ENCODE peak calls at places on chromosome 5, in ten cellular contexts. One of them, this sample, is unnamed.

GRCh38 chr5:43017438-43017820 is 22.7 kb downstream of the ANXA2R start:
- DNase-seq in stimulated activated CD8-positive, alpha-beta memory T cell treated with anti-CD3 and anti-CD28 coated beads, Interleukin-4, amount 100 ng/mL, for 1 hour: peak
- DNase-seq in fibroblast of lung: peak
- DNase-seq in stimulated activated CD4-positive, alpha-beta T cell treated with anti-CD3 and anti-CD28 coated beads, Interleukin-15, amount 100 ng/mL, for 24 hours: peak
- DNase-seq in naive thymus-derived CD8-positive, alpha-beta T cell: no peak
- DNase-seq in HuH-7.5: no peak
- DNase-seq in lung microvascular endothelial cell: peak
- DNase-seq in immature natural killer cell: no peak
- DNase-seq in IMR-90: peak
- DNase-seq in activated T-cell treated with anti-CD3 and anti-CD28 coated beads, Interleukin-2, amount 50 U/mL, for 24 hours: peak
- DNase-seq in this sample: no peak

GRCh38 chr5:150960791-150961396 is 56.1 kb upstream of the ZNF300 start:
- DNase-seq in stimulated activated CD8-positive, alpha-beta memory T cell treated with anti-CD3 and anti-CD28 coated beads, Interleukin-4, amount 100 ng/mL, for 1 hour: no peak
- DNase-seq in fibroblast of lung: no peak
- DNase-seq in stimulated activated CD4-positive, alpha-beta T cell treated with anti-CD3 and anti-CD28 coated beads, Interleukin-15, amount 100 ng/mL, for 24 hours: no peak
- DNase-seq in naive thymus-derived CD8-positive, alpha-beta T cell: no peak
- DNase-seq in HuH-7.5: no peak
- DNase-seq in lung microvascular endothelial cell: no peak
- DNase-seq in immature natural killer cell: no peak
- DNase-seq in IMR-90: no peak
- DNase-seq in activated T-cell treated with anti-CD3 and anti-CD28 coated beads, Interleukin-2, amount 50 U/mL, for 24 hours: no peak
- DNase-seq in this sample: no peak

GRCh38 chr5:158590936-158591863 is 508.5 kb downstream of the EBF1 start:
- DNase-seq in stimulated activated CD8-positive, alpha-beta memory T cell treated with anti-CD3 and anti-CD28 coated beads, Interleukin-4, amount 100 ng/mL, for 1 hour: no peak
- DNase-seq in fibroblast of lung: peak
- DNase-seq in stimulated activated CD4-positive, alpha-beta T cell treated with anti-CD3 and anti-CD28 coated beads, Interleukin-15, amount 100 ng/mL, for 24 hours: no peak
- DNase-seq in naive thymus-derived CD8-positive, alpha-beta T cell: no peak
- DNase-seq in HuH-7.5: no peak
- DNase-seq in lung microvascular endothelial cell: no peak
- DNase-seq in immature natural killer cell: no peak
- DNase-seq in IMR-90: no peak
- DNase-seq in activated T-cell treated with anti-CD3 and anti-CD28 coated beads, Interleukin-2, amount 50 U/mL, for 24 hours: no peak
- DNase-seq in this sample: no peak

GRCh38 chr5:75736273-75736672 is 19.0 kb upstream of the POC5 start:
- DNase-seq in stimulated activated CD8-positive, alpha-beta memory T cell treated with anti-CD3 and anti-CD28 coated beads, Interleukin-4, amount 100 ng/mL, for 1 hour: no peak
- DNase-seq in fibroblast of lung: no peak
- DNase-seq in stimulated activated CD4-positive, alpha-beta T cell treated with anti-CD3 and anti-CD28 coated beads, Interleukin-15, amount 100 ng/mL, for 24 hours: no peak
- DNase-seq in naive thymus-derived CD8-positive, alpha-beta T cell: no peak
- DNase-seq in HuH-7.5: no peak
- DNase-seq in lung microvascular endothelial cell: no peak
- DNase-seq in immature natural killer cell: no peak
- DNase-seq in IMR-90: no peak
- DNase-seq in activated T-cell treated with anti-CD3 and anti-CD28 coated beads, Interleukin-2, amount 50 U/mL, for 24 hours: no peak
- DNase-seq in this sample: no peak

GRCh38 chr5:180598316-180598701 is 7.0 kb upstream of the SCGB3A1 start:
- DNase-seq in stimulated activated CD8-positive, alpha-beta memory T cell treated with anti-CD3 and anti-CD28 coated beads, Interleukin-4, amount 100 ng/mL, for 1 hour: no peak
- DNase-seq in fibroblast of lung: no peak
- DNase-seq in stimulated activated CD4-positive, alpha-beta T cell treated with anti-CD3 and anti-CD28 coated beads, Interleukin-15, amount 100 ng/mL, for 24 hours: no peak
- DNase-seq in naive thymus-derived CD8-positive, alpha-beta T cell: no peak
- DNase-seq in HuH-7.5: no peak
- DNase-seq in lung microvascular endothelial cell: no peak
- DNase-seq in immature natural killer cell: no peak
- DNase-seq in IMR-90: no peak
- DNase-seq in activated T-cell treated with anti-CD3 and anti-CD28 coated beads, Interleukin-2, amount 50 U/mL, for 24 hours: peak
- DNase-seq in this sample: peak

GRCh38 chr5:129906177-129906887 is 2.1 kb downstream of the CHSY3 start:
- DNase-seq in stimulated activated CD8-positive, alpha-beta memory T cell treated with anti-CD3 and anti-CD28 coated beads, Interleukin-4, amount 100 ng/mL, for 1 hour: no peak
- DNase-seq in fibroblast of lung: peak
- DNase-seq in stimulated activated CD4-positive, alpha-beta T cell treated with anti-CD3 and anti-CD28 coated beads, Interleukin-15, amount 100 ng/mL, for 24 hours: no peak
- DNase-seq in naive thymus-derived CD8-positive, alpha-beta T cell: no peak
- DNase-seq in HuH-7.5: peak
- DNase-seq in lung microvascular endothelial cell: peak
- DNase-seq in immature natural killer cell: no peak
- DNase-seq in IMR-90: no peak
- DNase-seq in activated T-cell treated with anti-CD3 and anti-CD28 coated beads, Interleukin-2, amount 50 U/mL, for 24 hours: no peak
- DNase-seq in this sample: no peak

GRCh38 chr5:122195784-122196394 is 66.5 kb downstream of the ZNF474 start:
- DNase-seq in stimulated activated CD8-positive, alpha-beta memory T cell treated with anti-CD3 and anti-CD28 coated beads, Interleukin-4, amount 100 ng/mL, for 1 hour: no peak
- DNase-seq in fibroblast of lung: peak
- DNase-seq in stimulated activated CD4-positive, alpha-beta T cell treated with anti-CD3 and anti-CD28 coated beads, Interleukin-15, amount 100 ng/mL, for 24 hours: no peak
- DNase-seq in naive thymus-derived CD8-positive, alpha-beta T cell: no peak
- DNase-seq in HuH-7.5: peak
- DNase-seq in lung microvascular endothelial cell: peak
- DNase-seq in immature natural killer cell: no peak
- DNase-seq in IMR-90: peak
- DNase-seq in activated T-cell treated with anti-CD3 and anti-CD28 coated beads, Interleukin-2, amount 50 U/mL, for 24 hours: no peak
- DNase-seq in this sample: no peak

GRCh38 chr5:176714067-176714466 is 66.8 kb downstream of the TSPAN17 start:
- DNase-seq in stimulated activated CD8-positive, alpha-beta memory T cell treated with anti-CD3 and anti-CD28 coated beads, Interleukin-4, amount 100 ng/mL, for 1 hour: no peak
- DNase-seq in fibroblast of lung: no peak
- DNase-seq in stimulated activated CD4-positive, alpha-beta T cell treated with anti-CD3 and anti-CD28 coated beads, Interleukin-15, amount 100 ng/mL, for 24 hours: peak
- DNase-seq in naive thymus-derived CD8-positive, alpha-beta T cell: no peak
- DNase-seq in HuH-7.5: no peak
- DNase-seq in lung microvascular endothelial cell: no peak
- DNase-seq in immature natural killer cell: no peak
- DNase-seq in IMR-90: no peak
- DNase-seq in activated T-cell treated with anti-CD3 and anti-CD28 coated beads, Interleukin-2, amount 50 U/mL, for 24 hours: no peak
- DNase-seq in this sample: no peak

GRCh38 chr5:151708126-151708525 is 21.4 kb upstream of the SPARC start:
- DNase-seq in stimulated activated CD8-positive, alpha-beta memory T cell treated with anti-CD3 and anti-CD28 coated beads, Interleukin-4, amount 100 ng/mL, for 1 hour: no peak
- DNase-seq in fibroblast of lung: no peak
- DNase-seq in stimulated activated CD4-positive, alpha-beta T cell treated with anti-CD3 and anti-CD28 coated beads, Interleukin-15, amount 100 ng/mL, for 24 hours: no peak
- DNase-seq in naive thymus-derived CD8-positive, alpha-beta T cell: no peak
- DNase-seq in HuH-7.5: no peak
- DNase-seq in lung microvascular endothelial cell: peak
- DNase-seq in immature natural killer cell: no peak
- DNase-seq in IMR-90: no peak
- DNase-seq in activated T-cell treated with anti-CD3 and anti-CD28 coated beads, Interleukin-2, amount 50 U/mL, for 24 hours: no peak
- DNase-seq in this sample: no peak

GRCh38 chr5:131974956-131975726 is 29.7 kb upstream of the MEIKIN start:
- DNase-seq in stimulated activated CD8-positive, alpha-beta memory T cell treated with anti-CD3 and anti-CD28 coated beads, Interleukin-4, amount 100 ng/mL, for 1 hour: no peak
- DNase-seq in fibroblast of lung: no peak
- DNase-seq in stimulated activated CD4-positive, alpha-beta T cell treated with anti-CD3 and anti-CD28 coated beads, Interleukin-15, amount 100 ng/mL, for 24 hours: no peak
- DNase-seq in naive thymus-derived CD8-positive, alpha-beta T cell: peak
- DNase-seq in HuH-7.5: no peak
- DNase-seq in lung microvascular endothelial cell: no peak
- DNase-seq in immature natural killer cell: peak
- DNase-seq in IMR-90: no peak
- DNase-seq in activated T-cell treated with anti-CD3 and anti-CD28 coated beads, Interleukin-2, amount 50 U/mL, for 24 hours: no peak
- DNase-seq in this sample: peak

GRCh38 chr5:180304016-180304292 is 12.1 kb upstream of the MAPK9 start:
- DNase-seq in stimulated activated CD8-positive, alpha-beta memory T cell treated with anti-CD3 and anti-CD28 coated beads, Interleukin-4, amount 100 ng/mL, for 1 hour: no peak
- DNase-seq in fibroblast of lung: no peak
- DNase-seq in stimulated activated CD4-positive, alpha-beta T cell treated with anti-CD3 and anti-CD28 coated beads, Interleukin-15, amount 100 ng/mL, for 24 hours: no peak
- DNase-seq in naive thymus-derived CD8-positive, alpha-beta T cell: no peak
- DNase-seq in HuH-7.5: no peak
- DNase-seq in lung microvascular endothelial cell: no peak
- DNase-seq in immature natural killer cell: no peak
- DNase-seq in IMR-90: no peak
- DNase-seq in activated T-cell treated with anti-CD3 and anti-CD28 coated beads, Interleukin-2, amount 50 U/mL, for 24 hours: no peak
- DNase-seq in this sample: no peak

GRCh38 chr5:138459311-138459710 is 6.0 kb upstream of the EGR1 start:
- DNase-seq in stimulated activated CD8-positive, alpha-beta memory T cell treated with anti-CD3 and anti-CD28 coated beads, Interleukin-4, amount 100 ng/mL, for 1 hour: peak
- DNase-seq in fibroblast of lung: no peak
- DNase-seq in stimulated activated CD4-positive, alpha-beta T cell treated with anti-CD3 and anti-CD28 coated beads, Interleukin-15, amount 100 ng/mL, for 24 hours: peak
- DNase-seq in naive thymus-derived CD8-positive, alpha-beta T cell: peak
- DNase-seq in HuH-7.5: no peak
- DNase-seq in lung microvascular endothelial cell: peak
- DNase-seq in immature natural killer cell: peak
- DNase-seq in IMR-90: no peak
- DNase-seq in activated T-cell treated with anti-CD3 and anti-CD28 coated beads, Interleukin-2, amount 50 U/mL, for 24 hours: peak
- DNase-seq in this sample: peak

GRCh38 chr5:14900661-14901461 is 29.3 kb upstream of the ANKH start:
- DNase-seq in stimulated activated CD8-positive, alpha-beta memory T cell treated with anti-CD3 and anti-CD28 coated beads, Interleukin-4, amount 100 ng/mL, for 1 hour: no peak
- DNase-seq in fibroblast of lung: peak
- DNase-seq in stimulated activated CD4-positive, alpha-beta T cell treated with anti-CD3 and anti-CD28 coated beads, Interleukin-15, amount 100 ng/mL, for 24 hours: no peak
- DNase-seq in naive thymus-derived CD8-positive, alpha-beta T cell: no peak
- DNase-seq in HuH-7.5: peak
- DNase-seq in lung microvascular endothelial cell: peak
- DNase-seq in immature natural killer cell: no peak
- DNase-seq in IMR-90: peak
- DNase-seq in activated T-cell treated with anti-CD3 and anti-CD28 coated beads, Interleukin-2, amount 50 U/mL, for 24 hours: no peak
- DNase-seq in this sample: no peak

GRCh38 chr5:36944607-36945225 is 68.1 kb downstream of the NIPBL start:
- DNase-seq in stimulated activated CD8-positive, alpha-beta memory T cell treated with anti-CD3 and anti-CD28 coated beads, Interleukin-4, amount 100 ng/mL, for 1 hour: no peak
- DNase-seq in fibroblast of lung: peak
- DNase-seq in stimulated activated CD4-positive, alpha-beta T cell treated with anti-CD3 and anti-CD28 coated beads, Interleukin-15, amount 100 ng/mL, for 24 hours: no peak
- DNase-seq in naive thymus-derived CD8-positive, alpha-beta T cell: peak
- DNase-seq in HuH-7.5: no peak
- DNase-seq in lung microvascular endothelial cell: peak
- DNase-seq in immature natural killer cell: peak
- DNase-seq in IMR-90: peak
- DNase-seq in activated T-cell treated with anti-CD3 and anti-CD28 coated beads, Interleukin-2, amount 50 U/mL, for 24 hours: no peak
- DNase-seq in this sample: no peak

This sample was measured in Peyer's patch.